ENCODE peak calls at places on chromosomes 2 and 18, in seven cellular contexts. Z is suprapubic skin, N is ovary, K is bronchial epithelial cell, F is spleen, J is lower leg skin, C is adrenal gland. D is an unnamed sample.

GRCh38 chr2:26080356-26080755 is 46.5 kb downstream of the RAB10 start:
- DNase-seq in N (no peak), J (no peak), K (peak; percentile 61), C (no peak), F (no peak), Z (no peak), D (peak; percentile 61)

GRCh38 chr2:144198116-144198515 is 321.8 kb downstream of the ZEB2 start:
- DNase-seq in K (peak; percentile 80), Z (no peak), N (no peak), J (no peak), F (no peak), C (no peak), D (peak; percentile 67)

GRCh38 chr2:210502997-210503621 is 26.6 kb upstream of the LANCL1 start:
- DNase-seq in F (peak; percentile 59), J (no peak), C (peak; percentile 64), N (peak; percentile 41), Z (no peak), K (peak; percentile 50), D (peak; percentile 46)

GRCh38 chr2:170821631-170822291 is 5.1 kb downstream of the GAD1 start:
- DNase-seq in Z (no peak), K (no peak), J (peak; percentile 83), C (no peak), F (peak; percentile 72), N (no peak), D (no peak)

GRCh38 chr2:166179201-166179600 is 51.4 kb upstream of the SCN1A start:
- DNase-seq in F (no peak), N (no peak), K (peak; percentile 39), Z (no peak), C (no peak), J (no peak), D (no peak)

GRCh38 chr2:120892271-120892966 is 156.8 kb downstream of the GLI2 start:
- DNase-seq in K (no peak), Z (no peak), N (peak; percentile 29), F (no peak), J (no peak), C (no peak), D (no peak)

GRCh38 chr2:157223624-157224205 is 33.8 kb upstream of the GALNT5 start:
- DNase-seq in N (no peak), J (no peak), F (no peak), C (no peak), Z (no peak), K (no peak), D (no peak)

GRCh38 chr2:179701524-179702110 is 159.8 kb downstream of the ZNF385B start:
- DNase-seq in Z (no peak), K (no peak), J (no peak), F (no peak), N (no peak), C (no peak), D (peak; percentile 15)

GRCh38 chr2:73418343-73418742 is 32.7 kb downstream of the ALMS1 start:
- DNase-seq in K (peak; percentile 37), F (no peak), Z (peak; percentile 71), N (peak; percentile 87), J (peak; percentile 88), C (peak; percentile 61), D (peak; percentile 47)

GRCh38 chr2:142190805-142191204 is 60.0 kb upstream of the LRP1B start:
- DNase-seq in K (peak; percentile 35), Z (no peak), J (no peak), C (no peak), N (no peak), F (no peak), D (peak; percentile 29)

GRCh38 chr2:46056541-46056940 is 240.7 kb upstream of the EPAS1 start:
- DNase-seq in N (no peak), J (no peak), C (no peak), F (no peak), K (no peak), Z (no peak), D (no peak)
- TF ChIP-seq CTCF in N (no peak), J (no peak), C (no peak), F (no peak), K (no peak), Z (no peak), D (no peak)

GRCh38 chr2:4884117-4884571 is 808.0 kb upstream of the SOX11 start:
- DNase-seq in K (no peak), Z (no peak), C (no peak), J (no peak), N (no peak), F (no peak), D (no peak)

GRCh38 chr2:4883375-4883774 is 808.8 kb upstream of the SOX11 start:
- DNase-seq in K (no peak), F (no peak), N (no peak), C (no peak), J (no peak), Z (no peak), D (no peak)

GRCh38 chr2:4882421-4882820 is 809.8 kb upstream of the SOX11 start:
- DNase-seq in C (no peak), Z (no peak), F (no peak), N (no peak), J (no peak), K (no peak), D (no peak)
- H3K4me3 ChIP-seq in C (no peak overlapping the region), Z (no peak overlapping the region), F (no peak overlapping the region), N (no peak overlapping the region), J (no peak overlapping the region), K (no peak overlapping the region), D (no peak overlapping the region)

DNA sequence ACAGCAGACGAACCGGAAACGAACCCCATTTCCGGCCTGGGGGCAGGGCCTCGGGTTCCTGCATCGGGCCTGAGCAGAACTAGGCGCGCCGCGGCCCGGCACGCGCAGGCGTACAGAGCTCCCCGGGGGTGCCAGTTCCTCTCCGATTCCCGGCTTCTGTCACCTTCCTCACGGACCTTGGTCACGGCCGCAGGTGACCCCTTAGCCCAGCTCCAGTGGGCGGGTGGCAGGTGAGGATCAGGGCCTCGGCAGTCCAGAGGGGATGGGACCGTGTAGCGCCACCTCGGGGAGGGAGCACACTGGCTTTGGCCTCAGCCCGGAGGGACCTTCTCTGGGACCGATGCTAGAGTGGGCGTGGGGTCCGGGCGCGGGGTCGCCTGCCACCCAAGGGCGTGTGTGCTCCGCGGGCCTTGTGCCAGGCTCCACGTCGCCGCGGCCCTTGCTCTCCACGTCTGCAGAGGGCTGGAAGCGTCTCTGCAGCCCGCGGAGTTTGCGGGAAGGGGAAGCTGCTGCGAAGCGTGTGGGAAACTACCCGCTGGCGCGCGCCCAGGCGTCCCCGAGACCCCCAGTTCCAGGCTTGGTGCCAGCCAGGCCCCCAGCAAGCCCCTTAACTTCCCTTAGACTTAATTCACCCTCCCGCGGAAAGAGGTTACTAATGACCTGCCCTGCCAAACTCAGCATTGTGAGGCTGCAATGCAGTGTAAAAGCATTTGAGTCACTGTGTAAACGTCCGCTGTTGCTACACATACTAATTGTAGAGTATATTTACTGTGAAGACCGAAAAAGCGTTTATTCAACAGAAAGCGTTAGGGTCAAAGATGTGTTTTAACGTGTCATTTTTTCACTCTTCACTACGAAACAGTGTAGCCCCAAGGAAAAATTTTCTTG is at the start of gene TRAPPC12:
- DNase-seq in N (peak; percentile 92), C (peak; percentile 96), Z (peak; percentile 94), J (peak; percentile 98), K (peak; percentile 83), F (peak; percentile 99), D (peak; percentile 94)
- TF ChIP-seq CTCF in N (no peak), C (peak; percentile 33), Z (peak; percentile 35), J (no peak), K (peak; percentile 62), F (peak; percentile 31), D (peak; percentile 50)

DNA sequence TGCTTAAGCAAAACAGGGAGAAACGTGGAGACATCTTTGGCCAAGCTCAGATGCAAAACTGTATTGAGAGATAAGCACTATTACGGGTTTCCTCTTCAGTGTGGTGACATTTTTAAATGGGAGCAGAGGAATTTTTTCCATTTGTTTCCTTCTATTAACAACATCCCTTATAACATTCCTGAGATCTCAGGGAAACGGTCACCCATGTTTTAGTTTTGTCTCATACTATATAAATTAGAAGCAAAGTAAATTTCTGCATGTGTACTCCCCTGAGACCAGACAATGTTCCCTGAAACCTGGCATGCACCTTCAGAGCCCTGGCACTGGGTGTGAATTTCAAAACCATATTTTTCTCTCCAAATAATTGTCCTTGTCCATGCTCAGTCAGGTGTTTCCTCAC is 57.6 kb upstream of the RNF152 start:
- DNase-seq in C (no peak), F (no peak), K (no peak), Z (no peak), J (no peak), N (no peak), D (no peak)
- H3K4me3 ChIP-seq in C (no peak overlapping the region), F (no peak overlapping the region), K (no peak overlapping the region), Z (no peak overlapping the region), J (no peak overlapping the region), N (no peak overlapping the region), D (no peak overlapping the region)

D was measured in epithelial cell of esophagus.